ENCODE peak calls at places on chromosome 20, in six cellular contexts. One of them, this sample, is unnamed.

GRCh38 chr20:47358672-47359532 is 2.4 kb upstream of the ZMYND8 start:
- DNase-seq in GM18507: no peak
- DNase-seq in M059J: peak
- DNase-seq in neuronal stem cell: no peak
- DNase-seq in fibroblast of mammary gland: peak
- DNase-seq in activated CD4-positive, alpha-beta T cell treated with anti-CD3 and anti-CD28 coated beads, Interleukin-2, amount 50 U/mL, for 24 hours: no peak
- DNase-seq in this sample: no peak

GRCh38 chr20:6122111-6122872 is 538 bp downstream of the FERMT1 start:
- DNase-seq in GM18507: no peak
- DNase-seq in M059J: peak
- DNase-seq in neuronal stem cell: no peak
- DNase-seq in fibroblast of mammary gland: peak
- DNase-seq in activated CD4-positive, alpha-beta T cell treated with anti-CD3 and anti-CD28 coated beads, Interleukin-2, amount 50 U/mL, for 24 hours: no peak
- DNase-seq in this sample: no peak

GRCh38 chr20:3177746-3178477 is 4.6 kb upstream of the LZTS3 start:
- DNase-seq in GM18507: no peak
- DNase-seq in M059J: no peak
- DNase-seq in neuronal stem cell: no peak
- DNase-seq in fibroblast of mammary gland: no peak
- DNase-seq in activated CD4-positive, alpha-beta T cell treated with anti-CD3 and anti-CD28 coated beads, Interleukin-2, amount 50 U/mL, for 24 hours: no peak
- DNase-seq in this sample: no peak

GRCh38 chr20:22743426-22743825 is 159.1 kb upstream of the FOXA2 start:
- DNase-seq in GM18507: no peak
- DNase-seq in M059J: no peak
- DNase-seq in neuronal stem cell: no peak
- DNase-seq in fibroblast of mammary gland: no peak
- DNase-seq in activated CD4-positive, alpha-beta T cell treated with anti-CD3 and anti-CD28 coated beads, Interleukin-2, amount 50 U/mL, for 24 hours: no peak
- DNase-seq in this sample: no peak

GRCh38 chr20:47274449-47275108 is 81.9 kb downstream of the ZMYND8 start:
- DNase-seq in GM18507: peak
- DNase-seq in M059J: peak
- DNase-seq in neuronal stem cell: no peak
- DNase-seq in fibroblast of mammary gland: peak
- DNase-seq in activated CD4-positive, alpha-beta T cell treated with anti-CD3 and anti-CD28 coated beads, Interleukin-2, amount 50 U/mL, for 24 hours: peak
- DNase-seq in this sample: no peak

GRCh38 chr20:53738039-53738944 is 144.7 kb upstream of the ZNF217 start:
- DNase-seq in GM18507: no peak
- DNase-seq in M059J: peak
- DNase-seq in neuronal stem cell: no peak
- DNase-seq in fibroblast of mammary gland: peak
- DNase-seq in activated CD4-positive, alpha-beta T cell treated with anti-CD3 and anti-CD28 coated beads, Interleukin-2, amount 50 U/mL, for 24 hours: no peak
- DNase-seq in this sample: no peak

GRCh38 chr20:57175397-57176010 is 90.9 kb downstream of the BMP7 start:
- DNase-seq in GM18507: no peak
- DNase-seq in M059J: no peak
- DNase-seq in neuronal stem cell: no peak
- DNase-seq in fibroblast of mammary gland: no peak
- DNase-seq in activated CD4-positive, alpha-beta T cell treated with anti-CD3 and anti-CD28 coated beads, Interleukin-2, amount 50 U/mL, for 24 hours: no peak
- DNase-seq in this sample: no peak

GRCh38 chr20:60011512-60012507 is 53.6 kb downstream of the CDH26 start:
- DNase-seq in GM18507: no peak
- DNase-seq in M059J: peak
- DNase-seq in neuronal stem cell: no peak
- DNase-seq in fibroblast of mammary gland: no peak
- DNase-seq in activated CD4-positive, alpha-beta T cell treated with anti-CD3 and anti-CD28 coated beads, Interleukin-2, amount 50 U/mL, for 24 hours: no peak
- DNase-seq in this sample: no peak

GRCh38 chr20:59625214-59625922 is 21.0 kb downstream of the PHACTR3 start:
- DNase-seq in GM18507: no peak
- DNase-seq in M059J: no peak
- DNase-seq in neuronal stem cell: no peak
- DNase-seq in fibroblast of mammary gland: no peak
- DNase-seq in activated CD4-positive, alpha-beta T cell treated with anti-CD3 and anti-CD28 coated beads, Interleukin-2, amount 50 U/mL, for 24 hours: no peak
- DNase-seq in this sample: no peak

GRCh38 chr20:18176318-18176785 is 38.7 kb downstream of the KAT14 start:
- DNase-seq in GM18507: no peak
- DNase-seq in M059J: no peak
- DNase-seq in neuronal stem cell: no peak
- DNase-seq in fibroblast of mammary gland: no peak
- DNase-seq in activated CD4-positive, alpha-beta T cell treated with anti-CD3 and anti-CD28 coated beads, Interleukin-2, amount 50 U/mL, for 24 hours: no peak
- DNase-seq in this sample: no peak

GRCh38 chr20:29741894-29742698 is 1515.4 kb upstream of the DEFB115 start:
- DNase-seq in GM18507: no peak
- DNase-seq in M059J: no peak
- DNase-seq in neuronal stem cell: no peak
- DNase-seq in fibroblast of mammary gland: no peak
- DNase-seq in activated CD4-positive, alpha-beta T cell treated with anti-CD3 and anti-CD28 coated beads, Interleukin-2, amount 50 U/mL, for 24 hours: no peak
- DNase-seq in this sample: no peak

GRCh38 chr20:61494763-61495595 is 242.9 kb downstream of the CDH4 start:
- DNase-seq in GM18507: no peak
- DNase-seq in M059J: no peak
- DNase-seq in neuronal stem cell: no peak
- DNase-seq in fibroblast of mammary gland: no peak
- DNase-seq in activated CD4-positive, alpha-beta T cell treated with anti-CD3 and anti-CD28 coated beads, Interleukin-2, amount 50 U/mL, for 24 hours: no peak
- DNase-seq in this sample: no peak

GRCh38 chr20:58538752-58539151 is 23.6 kb upstream of the APCDD1L start:
- DNase-seq in GM18507: no peak
- DNase-seq in M059J: peak
- DNase-seq in neuronal stem cell: no peak
- DNase-seq in fibroblast of mammary gland: peak
- DNase-seq in activated CD4-positive, alpha-beta T cell treated with anti-CD3 and anti-CD28 coated beads, Interleukin-2, amount 50 U/mL, for 24 hours: no peak
- DNase-seq in this sample: no peak

GRCh38 chr20:62202676-62203377 is 17.3 kb downstream of the HRH3 start:
- DNase-seq in GM18507: no peak
- DNase-seq in M059J: no peak
- DNase-seq in neuronal stem cell: no peak
- DNase-seq in fibroblast of mammary gland: no peak
- DNase-seq in activated CD4-positive, alpha-beta T cell treated with anti-CD3 and anti-CD28 coated beads, Interleukin-2, amount 50 U/mL, for 24 hours: no peak
- DNase-seq in this sample: no peak

GRCh38 chr20:53891306-53891894 is 179.0 kb downstream of the BCAS1 start:
- DNase-seq in GM18507: no peak
- DNase-seq in M059J: peak
- DNase-seq in neuronal stem cell: no peak
- DNase-seq in fibroblast of mammary gland: peak
- DNase-seq in activated CD4-positive, alpha-beta T cell treated with anti-CD3 and anti-CD28 coated beads, Interleukin-2, amount 50 U/mL, for 24 hours: no peak
- DNase-seq in this sample: no peak

GRCh38 chr20:40607927-40608326 is 81.1 kb downstream of the MAFB start:
- DNase-seq in GM18507: no peak
- DNase-seq in M059J: no peak
- DNase-seq in neuronal stem cell: no peak
- DNase-seq in fibroblast of mammary gland: no peak
- DNase-seq in activated CD4-positive, alpha-beta T cell treated with anti-CD3 and anti-CD28 coated beads, Interleukin-2, amount 50 U/mL, for 24 hours: no peak
- DNase-seq in this sample: no peak

GRCh38 chr20:17023036-17023435 is 203.8 kb upstream of the PCSK2 start:
- DNase-seq in GM18507: no peak
- DNase-seq in M059J: no peak
- DNase-seq in neuronal stem cell: no peak
- DNase-seq in fibroblast of mammary gland: no peak
- DNase-seq in activated CD4-positive, alpha-beta T cell treated with anti-CD3 and anti-CD28 coated beads, Interleukin-2, amount 50 U/mL, for 24 hours: no peak
- DNase-seq in this sample: no peak

GRCh38 chr20:8129211-8129986 is 2.7 kb upstream of the PLCB1 start:
- DNase-seq in GM18507: no peak
- DNase-seq in M059J: no peak
- DNase-seq in neuronal stem cell: no peak
- DNase-seq in fibroblast of mammary gland: no peak
- DNase-seq in activated CD4-positive, alpha-beta T cell treated with anti-CD3 and anti-CD28 coated beads, Interleukin-2, amount 50 U/mL, for 24 hours: no peak
- DNase-seq in this sample: no peak

GRCh38 chr20:1528811-1529210 is 28.7 kb downstream of the SIRPD start:
- DNase-seq in GM18507: no peak
- DNase-seq in M059J: no peak
- DNase-seq in neuronal stem cell: no peak
- DNase-seq in fibroblast of mammary gland: peak
- DNase-seq in activated CD4-positive, alpha-beta T cell treated with anti-CD3 and anti-CD28 coated beads, Interleukin-2, amount 50 U/mL, for 24 hours: no peak
- DNase-seq in this sample: no peak

GRCh38 chr20:62734336-62734735 is 25.7 kb downstream of the NTSR1 start:
- DNase-seq in GM18507: no peak
- DNase-seq in M059J: no peak
- DNase-seq in neuronal stem cell: no peak
- DNase-seq in fibroblast of mammary gland: no peak
- DNase-seq in activated CD4-positive, alpha-beta T cell treated with anti-CD3 and anti-CD28 coated beads, Interleukin-2, amount 50 U/mL, for 24 hours: no peak
- DNase-seq in this sample: no peak

GRCh38 chr20:32535953-32536823 is 48.9 kb downstream of the NOL4L start:
- DNase-seq in GM18507: peak
- DNase-seq in M059J: peak
- DNase-seq in neuronal stem cell: peak
- DNase-seq in fibroblast of mammary gland: no peak
- DNase-seq in activated CD4-positive, alpha-beta T cell treated with anti-CD3 and anti-CD28 coated beads, Interleukin-2, amount 50 U/mL, for 24 hours: no peak
- DNase-seq in this sample: no peak